ENCODE peak calls at places on chromosomes 11 and 22, in four cellular contexts. J is HCT116, V is H1, U is upper lobe of right lung. L is an unnamed sample. For H3K27me3, the result is how much of the 10 kb centered on the place peaks cover.

GRCh38 chr11:10900686-10901415 is 43.0 kb upstream of the ZBED5 start:
- DNase-seq in J (no peak), V (no peak), U (no peak), L (no peak)

GRCh38 chr22:30312053-30312452 is 14.7 kb downstream of the TBC1D10A start:
- DNase-seq in J (peak), V (no peak), U (no peak), L (no peak)

GRCh38 chr11:129930743-129931142 is 35.4 kb upstream of the NFRKB start:
- DNase-seq in J (no peak), V (no peak), U (no peak), L (no peak)

GRCh38 chr11:104333977-104334376 is 170.0 kb upstream of the PDGFD start:
- DNase-seq in J (peak), V (no peak), U (no peak), L (no peak)

GRCh38 chr11:94650756-94651155 is 83.6 kb downstream of the PIWIL4 start:
- DNase-seq in J (no peak), V (no peak), U (peak), L (no peak)

GRCh38 chr11:110093407-110094297 is 460 bp downstream of the ZC3H12C start:
- DNase-seq in J (peak), V (no peak), U (peak), L (no peak)

GRCh38 chr11:115199501-115199900 is 304.7 kb downstream of the CADM1 start:
- DNase-seq in J (no peak), V (no peak), U (no peak), L (no peak)

GRCh38 chr11:42234381-42235035 is 775.1 kb upstream of the LRRC4C start:
- DNase-seq in J (no peak), V (no peak), U (no peak), L (no peak)

GRCh38 chr11:69439127-69439526 is 42.3 kb upstream of the LINC01488 start:
- DNase-seq in J (no peak), V (no peak), U (no peak), L (no peak)

GRCh38 chr22:25153961-25154685 is 45.5 kb upstream of the CRYBB3 start:
- DNase-seq in J (no peak), V (no peak), U (peak), L (no peak)

GRCh38 chr11:91798240-91798639 is 426.4 kb upstream of the FAT3 start:
- DNase-seq in J (no peak), V (no peak), U (no peak), L (no peak)

GRCh38 chr22:17562906-17563870 is at the start of gene SLC25A18:
- DNase-seq in J (no peak), V (no peak), U (no peak), L (no peak)

GRCh38 chr11:10584071-10584501 is 15.6 kb upstream of the LYVE1 start:
- DNase-seq in J (no peak), V (no peak), U (no peak), L (no peak)

GRCh38 chr11:111736621-111737055 is 29.6 kb downstream of the PPP2R1B start:
- DNase-seq in J (no peak), V (no peak), U (no peak), L (no peak)

GRCh38 chr11:119155733-119156492 is 7.1 kb downstream of the ABCG4 start:
- DNase-seq in J (peak), V (no peak), U (no peak), L (no peak)
- TF ChIP-seq CTCF in J (peak), V (peak), U (peak), L (no peak)

GRCh38 chr11:8373519-8374432 is 110.1 kb upstream of the LMO1 start:
- DNase-seq in J (no peak), V (no peak), U (peak), L (no peak)

GRCh38 chr11:8375932-8376331 is 112.3 kb upstream of the LMO1 start:
- DNase-seq in J (no peak), V (no peak), U (no peak), L (no peak)

GRCh38 chr11:8372641-8373381 is 109.1 kb upstream of the LMO1 start:
- DNase-seq in J (no peak), V (no peak), U (peak), L (no peak)

GRCh38 chr11:8375460-8375859 is 111.8 kb upstream of the LMO1 start:
- DNase-seq in J (no peak), V (no peak), U (no peak), L (no peak)

GRCh38 chr11:8374716-8375115 is 111.0 kb upstream of the LMO1 start:
- DNase-seq in J (no peak), V (no peak), U (no peak), L (no peak)
- H3K27me3 ChIP-seq in J (under half), V (under half), U (under half), L (under half)

GRCh38 chr11:77103319-77103718 is 679 bp downstream of the OMP start:
- DNase-seq in J (no peak), V (no peak), U (no peak), L (no peak)

GRCh38 chr11:77102246-77103210 is at the start of gene OMP:
- DNase-seq in J (no peak), V (no peak), U (peak), L (no peak)

GRCh38 chr11:77100166-77101042 is 2.2 kb upstream of the OMP start:
- DNase-seq in J (no peak), V (no peak), U (peak), L (no peak)

GRCh38 chr11:77104727-77105126 is 2.1 kb downstream of the OMP start:
- DNase-seq in J (no peak), V (no peak), U (no peak), L (no peak)

GRCh38 chr11:77101043-77101537 is 1.6 kb upstream of the OMP start:
- DNase-seq in J (no peak), V (no peak), U (peak), L (no peak)
- TF ChIP-seq CTCF in J (no peak), V (peak), U (peak), L (no peak)

DNA sequence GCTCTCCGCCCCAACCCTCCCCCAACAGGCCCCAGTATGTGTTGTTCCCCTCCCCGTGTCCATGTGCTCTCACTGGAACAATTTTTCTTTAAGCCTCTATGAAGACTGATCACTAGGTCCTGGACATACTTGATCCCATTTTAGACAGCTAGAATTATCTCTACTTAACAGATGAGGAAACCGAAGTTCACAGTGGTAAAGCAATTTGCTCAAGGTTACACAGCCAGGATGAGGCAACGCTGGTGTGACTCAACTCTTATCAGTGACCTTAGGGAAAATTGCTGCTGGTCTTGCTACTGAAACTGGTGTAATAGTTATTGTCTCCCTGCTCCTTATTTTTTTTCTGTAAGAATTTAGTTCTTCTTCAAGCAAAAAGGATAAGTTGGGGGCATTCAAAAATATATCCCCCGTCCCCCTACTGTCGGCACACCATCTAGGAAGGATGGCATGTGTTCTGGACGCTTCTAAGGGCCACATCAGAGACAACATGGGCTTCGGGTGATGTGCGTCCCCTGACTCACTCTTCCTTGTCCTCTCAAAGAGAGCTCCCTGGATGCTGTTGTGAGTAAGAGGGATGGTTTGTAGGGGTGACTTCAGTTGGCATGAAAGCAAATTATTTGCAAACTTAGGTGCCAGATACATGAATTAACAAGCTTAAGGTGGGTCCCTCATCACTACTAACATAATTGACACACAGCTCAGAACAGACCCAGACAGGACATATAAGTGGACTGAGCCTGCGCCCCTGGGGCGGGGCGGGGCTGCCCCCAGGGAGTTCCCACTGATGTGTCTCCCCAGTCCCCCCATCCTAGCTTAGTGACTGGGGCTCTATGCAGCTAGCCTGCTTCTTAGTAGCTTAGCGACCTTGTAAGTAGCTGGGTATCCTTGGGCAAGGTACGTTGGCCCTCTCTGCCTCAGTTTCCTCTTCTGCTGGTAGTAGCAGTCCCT is 23.6 kb upstream of the ALX4 start:
- DNase-seq in J (peak), V (no peak), U (peak), L (no peak)
- H3K27me3 ChIP-seq in J (under half), V (half or more), U (half or more), L (half or more)

GRCh38 chr11:79050784-79051183 is 390.0 kb downstream of the TENM4 start:
- DNase-seq in J (no peak), V (no peak), U (no peak), L (no peak)

GRCh38 chr11:79055866-79056632 is 384.8 kb downstream of the TENM4 start:
- DNase-seq in J (no peak), V (no peak), U (no peak), L (no peak)

GRCh38 chr11:79049627-79050238 is 391.1 kb downstream of the TENM4 start:
- DNase-seq in J (no peak), V (no peak), U (no peak), L (no peak)

GRCh38 chr11:79054636-79055035 is 386.2 kb downstream of the TENM4 start:
- DNase-seq in J (no peak), V (no peak), U (no peak), L (no peak)

DNA sequence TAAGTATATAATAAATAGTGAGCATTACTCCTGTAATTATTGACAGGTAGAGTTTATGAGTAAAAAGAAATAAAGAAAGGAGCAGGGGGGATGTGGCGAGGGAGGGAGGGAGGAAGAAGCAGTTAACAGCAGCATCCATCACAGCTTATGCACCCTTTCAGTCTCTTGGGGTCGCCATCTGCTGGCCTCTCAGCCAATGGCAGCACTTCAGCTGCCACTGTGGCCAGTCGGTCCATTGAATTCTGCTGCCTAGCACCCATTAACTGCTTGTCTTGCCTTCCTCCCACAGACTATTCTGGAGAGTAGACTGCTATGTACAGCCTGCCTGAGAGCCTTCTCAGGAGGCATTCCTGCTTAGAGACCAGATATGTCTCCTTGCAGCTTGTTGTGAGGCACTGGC is 388.3 kb downstream of the TENM4 start:
- DNase-seq in J (no peak), V (no peak), U (no peak), L (no peak)
- TF ChIP-seq CTCF in J (no peak), V (peak), U (no peak), L (no peak)

DNA sequence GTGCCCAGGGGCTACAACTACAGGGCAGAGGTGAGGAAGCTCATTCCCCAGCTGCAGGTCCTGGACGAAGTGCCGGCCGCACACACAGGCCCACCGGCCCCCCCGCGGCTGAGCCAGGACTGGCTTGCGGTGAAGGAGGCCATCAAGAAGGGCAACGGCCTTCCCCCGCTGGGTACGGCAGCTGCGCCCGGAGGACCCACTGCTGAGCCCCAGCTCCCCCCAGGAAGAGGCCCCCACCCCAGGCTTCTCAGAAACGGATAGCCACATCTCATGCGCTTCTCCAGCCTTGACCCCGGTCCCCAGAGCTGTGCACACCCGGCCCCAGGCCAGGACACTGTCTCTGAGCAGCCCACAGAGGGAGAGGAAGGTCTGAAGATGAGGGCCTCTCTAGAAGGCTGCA is 9.4 kb downstream of the LMNTD2 start:
- DNase-seq in J (no peak), V (no peak), U (no peak), L (no peak)
- H3K27me3 ChIP-seq in J (under half), V (under half), U (under half), L (under half)

L was measured in CD4-positive, alpha-beta T cell.